ENCODE peak calls at places on chromosomes 12 and 14, in nine cellular contexts. J is fibroblast of lung, V is psoas muscle, K is HCT116, I is gastrocnemius medialis, W is astrocyte of the spinal cord, F is lower leg skin, U is cardiac fibroblast, D is cardiac muscle cell. Z is an unnamed sample.

GRCh38 chr12:50549885-50550284 is 45.1 kb downstream of the DIP2B start:
- DNase-seq in I (no peak), D (no peak), J (no peak), U (no peak), F (no peak), W (no peak), V (no peak), K (no peak), Z (no peak)

GRCh38 chr12:31369712-31370521 is 44.0 kb upstream of the SINHCAF start:
- DNase-seq in K (no peak), U (peak), W (peak), J (peak), V (no peak), D (peak), F (no peak), I (peak), Z (peak)

GRCh38 chr12:29103539-29103974 is 45.5 kb upstream of the FAR2 start:
- DNase-seq in D (no peak), I (no peak), U (no peak), V (no peak), J (no peak), K (no peak), F (no peak), W (no peak), Z (no peak)

GRCh38 chr14:59161571-59162175 is 26.8 kb upstream of the DAAM1 start:
- DNase-seq in F (no peak), V (peak), U (peak), D (peak), I (no peak), K (peak), W (peak), J (peak), Z (peak)

GRCh38 chr14:90060312-90060964 is 1.4 kb upstream of the KCNK13 start:
- DNase-seq in U (peak), F (peak), V (no peak), I (no peak), W (peak), K (peak), J (peak), D (peak), Z (peak)

GRCh38 chr14:87483651-87484260 is 509.2 kb downstream of the GALC start:
- DNase-seq in U (no peak), I (no peak), W (peak), K (no peak), V (no peak), D (no peak), F (no peak), J (peak), Z (peak)

GRCh38 chr12:30965613-30965985 is 39.1 kb downstream of the TSPAN11 start:
- DNase-seq in F (no peak), K (peak), D (no peak), U (no peak), W (no peak), I (no peak), J (no peak), V (peak), Z (no peak)

GRCh38 chr12:42213954-42214426 is 24.1 kb downstream of the YAF2 start:
- DNase-seq in D (peak), J (peak), V (no peak), W (peak), U (peak), F (no peak), I (peak), K (no peak), Z (peak)

GRCh38 chr12:112146123-112146522 is 20.8 kb downstream of the TRAFD1 start:
- DNase-seq in J (no peak), W (no peak), I (no peak), K (no peak), F (peak), U (no peak), V (no peak), D (no peak), Z (no peak)

GRCh38 chr14:69880851-69881250 is 1.6 kb downstream of the SMOC1 start:
- DNase-seq in I (no peak), U (no peak), F (no peak), W (no peak), D (no peak), V (no peak), K (no peak), J (no peak), Z (peak)

GRCh38 chr12:31018106-31018890 is 55.4 kb upstream of the DDX11 start:
- DNase-seq in F (peak), W (no peak), K (no peak), I (no peak), U (no peak), V (no peak), D (no peak), J (no peak), Z (no peak)

GRCh38 chr12:93025145-93026103 is 96.3 kb upstream of the EEA1 start:
- DNase-seq in I (no peak), K (peak), U (peak), V (no peak), J (peak), F (no peak), D (peak), W (peak), Z (peak)

GRCh38 chr12:88519802-88520435 is 60.4 kb downstream of the KITLG start:
- DNase-seq in J (peak), W (peak), U (no peak), K (no peak), I (no peak), F (no peak), V (no peak), D (peak), Z (no peak)

GRCh38 chr14:67571275-67571990 is 28.6 kb downstream of the PIGH start:
- DNase-seq in V (peak), D (peak), U (peak), F (no peak), J (peak), I (peak), W (peak), K (peak), Z (peak)

GRCh38 chr12:30796508-30796780 is 41.7 kb upstream of the CAPRIN2 start:
- DNase-seq in K (no peak), I (peak), F (peak), U (peak), D (peak), V (peak), W (peak), J (peak), Z (peak)

GRCh38 chr12:47990351-47991105 is 13.7 kb downstream of the COL2A1 start:
- DNase-seq in D (peak), I (no peak), K (no peak), J (peak), V (no peak), W (no peak), F (peak), U (peak), Z (no peak)

DNA sequence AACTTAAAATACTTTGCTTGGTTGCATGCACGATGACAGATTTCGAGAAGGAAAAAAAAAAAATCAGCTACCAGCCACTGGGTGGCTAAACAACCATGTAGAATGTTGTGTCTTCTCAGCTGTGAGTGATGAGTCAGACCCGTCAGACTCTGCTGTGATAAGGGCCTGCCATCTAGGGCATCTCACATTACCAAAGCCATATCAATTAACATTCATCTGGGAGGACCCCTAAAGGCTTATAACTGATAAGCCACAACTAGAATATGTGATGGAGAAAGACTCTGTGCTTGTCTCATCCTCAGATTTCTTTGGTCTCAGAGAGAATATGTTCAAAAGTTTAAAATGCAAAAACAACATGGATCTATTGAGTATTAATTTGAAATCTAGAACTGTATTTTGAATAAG is 111.5 kb downstream of the PAX9 start:
- DNase-seq in V (no peak), W (peak), J (peak), K (peak), U (peak), I (no peak), F (no peak), D (no peak), Z (no peak)
- TF ChIP-seq CTCF in V (no peak), W (no peak), J (no peak), K (peak), U (peak), I (no peak), F (no peak), D (no peak), Z (no peak)

GRCh38 chr14:75522919-75523318 is 650 bp downstream of the BATF start:
- DNase-seq in F (no peak), W (no peak), U (no peak), J (no peak), V (no peak), I (no peak), K (no peak), D (no peak), Z (no peak)
- H3K4me3 ChIP-seq in F (no peak), W (no peak), U (no peak), J (no peak), V (peak), I (no peak), K (no peak), D (no peak), Z (no peak)

DNA sequence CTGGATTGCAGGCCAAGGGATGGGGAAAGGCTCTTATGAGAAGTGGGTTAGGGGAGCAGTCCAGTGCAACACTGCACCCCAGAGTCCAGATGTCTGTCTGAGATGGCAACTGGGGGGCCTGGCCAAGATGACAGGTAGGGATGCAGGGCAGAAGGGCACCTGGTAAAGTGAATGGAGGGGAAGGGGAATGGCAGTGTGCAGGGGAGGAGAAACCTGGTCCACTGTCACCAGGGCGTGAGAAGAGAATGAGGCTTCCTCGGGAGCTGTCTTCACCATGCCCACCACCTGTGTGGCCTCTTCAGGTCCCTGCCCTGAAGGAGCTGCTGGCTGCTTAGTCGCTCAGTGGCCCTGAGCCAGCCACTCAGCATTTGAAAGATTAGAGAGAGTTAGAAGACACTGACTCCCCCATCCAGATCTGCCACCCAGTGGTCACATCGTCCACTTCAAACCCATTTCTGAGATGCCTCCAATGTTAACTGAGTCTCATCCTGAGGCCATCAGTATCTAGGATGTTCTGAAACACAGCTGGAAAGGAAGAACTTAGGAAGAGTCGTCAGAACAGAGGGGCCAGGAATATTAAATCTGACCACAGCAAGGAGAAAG is 57.3 kb downstream of the PLEKHG3 start:
- DNase-seq in F (no peak), I (no peak), V (peak), D (no peak), J (no peak), K (no peak), U (no peak), W (peak), Z (peak)
- TF ChIP-seq CTCF in F (no peak), I (no peak), V (no peak), D (peak), J (no peak), K (peak), U (no peak), W (no peak), Z (no peak)

DNA sequence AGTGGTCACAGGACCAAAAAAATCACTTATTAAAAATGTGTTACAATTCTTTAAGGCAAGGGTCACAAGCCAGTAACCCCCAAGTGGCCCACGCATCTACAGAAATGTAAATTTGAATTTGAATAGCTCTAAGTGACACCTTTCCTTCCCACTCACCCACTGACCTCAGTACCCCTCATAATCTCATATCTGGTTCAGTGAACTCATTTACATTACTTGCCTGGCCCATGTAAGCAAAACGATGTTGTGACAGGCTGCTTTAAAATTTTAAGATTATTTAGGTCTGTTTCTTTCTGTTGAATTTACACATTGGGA is 27.4 kb downstream of the NELL2 start:
- DNase-seq in F (no peak), D (no peak), W (no peak), K (no peak), J (no peak), I (no peak), V (no peak), U (no peak), Z (no peak)
- H3K4me3 ChIP-seq in F (no peak), D (no peak), W (no peak), K (no peak), J (no peak), I (no peak), V (no peak), U (no peak), Z (no peak)

GRCh38 chr12:18805516-18806248 is 67.8 kb downstream of the CAPZA3 start:
- DNase-seq in J (no peak), F (no peak), W (no peak), K (no peak), I (no peak), D (no peak), U (no peak), V (no peak), Z (no peak)
- TF ChIP-seq CTCF in J (no peak), F (no peak), W (no peak), K (no peak), I (no peak), D (no peak), U (no peak), V (no peak), Z (no peak)

GRCh38 chr14:22978873-22979671 is 3.3 kb downstream of the AJUBA start:
- DNase-seq in J (peak), V (no peak), I (no peak), U (no peak), F (peak), W (no peak), K (no peak), D (no peak), Z (no peak)
- H3K4me3 ChIP-seq in J (peak), V (no peak), I (no peak), U (no peak), F (no peak), W (peak), K (peak), D (no peak), Z (peak)

GRCh38 chr12:77996670-77997069 is 166.0 kb downstream of the NAV3 start:
- DNase-seq in K (no peak), D (no peak), F (no peak), U (no peak), W (no peak), V (no peak), I (no peak), J (no peak), Z (no peak)
- TF ChIP-seq CTCF in K (peak), D (no peak), F (no peak), U (no peak), W (no peak), V (no peak), I (no peak), J (no peak), Z (no peak)